ENCODE peak calls at places on chromosome 5, in nine cellular contexts. G is choroid plexus epithelial cell, P is psoas muscle, U is astrocyte of the spinal cord, C is OCI-LY7, D is upper lobe of right lung, L is BE2C, I is AG10803, N is fibroblast of mammary gland. A is an unnamed sample.

GRCh38 chr5:24245821-24246220 is 399.0 kb downstream of the CDH10 start:
- DNase-seq in N (no peak), I (no peak), C (no peak), D (no peak), L (no peak), P (no peak), U (no peak), G (no peak), A (no peak)

GRCh38 chr5:172721455-172722308 is 49.3 kb downstream of the DUSP1 start:
- DNase-seq in I (peak; percentile 70), C (no peak), N (peak; percentile 84), L (no peak), P (peak; percentile 28), G (peak; percentile 87), D (no peak), U (peak; percentile 41), A (no peak)

GRCh38 chr5:171598279-171599152 is 179.1 kb downstream of the FGF18 start:
- DNase-seq in G (no peak), N (no peak), P (no peak), U (no peak), D (no peak), I (no peak), L (no peak), C (no peak), A (no peak)

GRCh38 chr5:139733698-139734491 is 61.7 kb upstream of the PSD2 start:
- DNase-seq in G (no peak), L (no peak), U (no peak), D (no peak), P (no peak), C (no peak), I (no peak), N (no peak), A (no peak)

GRCh38 chr5:111411321-111411720 is 101.0 kb downstream of the STARD4 start:
- DNase-seq in L (no peak), C (no peak), D (no peak), I (peak; percentile 15), U (peak; percentile 32), G (peak; percentile 31), N (no peak), P (no peak), A (no peak)

GRCh38 chr5:79086116-79086515 is 16.5 kb downstream of the BHMT2 start:
- DNase-seq in P (no peak), D (no peak), L (no peak), N (no peak), C (no peak), G (no peak), U (no peak), I (no peak), A (no peak)

GRCh38 chr5:149639718-149640117 is 58.4 kb downstream of the ARHGEF37 start:
- DNase-seq in P (no peak), G (no peak), U (no peak), C (no peak), I (no peak), D (no peak), N (no peak), L (no peak), A (peak; percentile 63)

GRCh38 chr5:177529247-177529901 is 12.6 kb upstream of the DDX41 start:
- DNase-seq in N (no peak), P (no peak), L (peak; percentile 64), I (no peak), C (no peak), D (peak; percentile 16), G (no peak), U (no peak), A (peak; percentile 40)

GRCh38 chr5:16413461-16413860 is 52.1 kb downstream of the ZNF622 start:
- DNase-seq in P (no peak), I (no peak), D (no peak), L (no peak), G (no peak), N (no peak), U (no peak), C (no peak), A (no peak)

GRCh38 chr5:154081246-154081645 is 42.5 kb downstream of the MFAP3 start:
- DNase-seq in I (no peak), G (no peak), P (no peak), N (no peak), D (no peak), C (no peak), U (no peak), L (no peak), A (no peak)

GRCh38 chr5:33174376-33174775 is 266.4 kb upstream of the TARS1 start:
- DNase-seq in C (no peak), U (no peak), I (no peak), G (no peak), D (no peak), P (no peak), L (no peak), N (no peak), A (no peak)

GRCh38 chr5:1511651-1512540 is 11.9 kb downstream of the LPCAT1 start:
- DNase-seq in C (peak; percentile 18), N (peak; percentile 75), L (peak; percentile 12), D (peak; percentile 66), P (peak; percentile 40), U (peak; percentile 37), G (no peak), I (peak; percentile 67), A (peak; percentile 60)

GRCh38 chr5:14204011-14204670 is 61.0 kb downstream of the TRIO start:
- DNase-seq in L (no peak), C (no peak), N (no peak), U (no peak), P (no peak), G (no peak), D (no peak), I (no peak), A (no peak)

GRCh38 chr5:27944471-27944870 is 906.1 kb upstream of the CDH9 start:
- DNase-seq in U (peak; percentile 72), N (no peak), D (no peak), G (peak; percentile 47), P (no peak), I (no peak), L (no peak), C (no peak), A (no peak)

GRCh38 chr5:16934123-16934522 is 2.0 kb downstream of the MYO10 start:
- DNase-seq in L (peak; percentile 68), G (peak; percentile 90), I (peak; percentile 68), N (peak; percentile 58), D (peak; percentile 72), C (peak; percentile 59), P (peak; percentile 60), U (peak; percentile 82), A (peak; percentile 69)

GRCh38 chr5:135225856-135226560 is 173.0 kb downstream of the MACROH2A1 start:
- DNase-seq in N (no peak), C (no peak), I (no peak), P (no peak), G (no peak), D (peak; percentile 61), U (no peak), L (no peak), A (peak; percentile 33)

GRCh38 chr5:168681556-168682183 is 102.5 kb upstream of the PANK3 start:
- DNase-seq in G (peak; percentile 55), P (no peak), U (peak; percentile 38), C (no peak), I (peak; percentile 72), L (no peak), D (no peak), N (peak; percentile 80), A (no peak)

GRCh38 chr5:98314262-98314661 is 459.2 kb upstream of the RGMB start:
- DNase-seq in U (peak; percentile 81), G (peak; percentile 85), I (peak; percentile 89), C (no peak), N (peak; percentile 89), D (no peak), P (no peak), L (no peak), A (no peak)

GRCh38 chr5:155128786-155129512 is 115.4 kb downstream of the KIF4B start:
- DNase-seq in I (no peak), N (peak; percentile 66), P (no peak), D (no peak), G (no peak), U (no peak), L (no peak), C (no peak), A (no peak)

GRCh38 chr5:53984987-53985386 is 325.4 kb downstream of the ARL15 start:
- DNase-seq in G (no peak), P (no peak), D (no peak), U (no peak), N (no peak), C (no peak), I (no peak), L (no peak), A (no peak)

DNA sequence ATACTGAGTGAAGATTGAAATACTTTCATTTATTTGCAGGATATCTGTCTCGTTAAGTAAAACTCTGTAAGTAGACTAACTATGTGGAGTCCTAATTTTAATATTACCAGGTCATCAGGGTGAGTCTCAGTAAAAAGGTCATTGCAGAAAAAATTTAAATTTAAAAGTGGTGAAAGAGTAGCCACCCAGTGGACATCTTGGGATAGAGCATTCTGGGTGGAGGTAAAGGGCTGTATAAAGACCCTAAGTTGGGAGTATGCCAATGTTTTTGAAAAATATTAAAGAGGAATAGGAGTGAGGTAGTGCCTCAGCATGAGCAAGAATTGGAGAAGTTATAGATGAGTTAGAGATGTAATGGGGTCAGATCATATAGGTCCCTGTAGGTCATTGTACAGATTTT is 145.5 kb downstream of the HMHB1 start:
- DNase-seq in L (no peak), C (no peak), N (no peak), U (no peak), P (no peak), I (no peak), D (no peak), G (no peak), A (no peak)
- TF ChIP-seq CTCF in L (peak; percentile 42), C (peak; percentile 61), N (peak; percentile 43), U (peak; percentile 48), P (no peak), I (peak; percentile 33), D (no peak), G (peak; percentile 62), A (no peak)

GRCh38 chr5:44321176-44321575 is 68.0 kb downstream of the FGF10 start:
- DNase-seq in N (peak; percentile 7), D (no peak), L (no peak), I (no peak), G (no peak), P (no peak), U (no peak), C (no peak), A (no peak)
- TF ChIP-seq CTCF in N (no peak), D (no peak), L (no peak), I (no peak), G (no peak), P (no peak), U (no peak), C (no peak), A (no peak)

DNA sequence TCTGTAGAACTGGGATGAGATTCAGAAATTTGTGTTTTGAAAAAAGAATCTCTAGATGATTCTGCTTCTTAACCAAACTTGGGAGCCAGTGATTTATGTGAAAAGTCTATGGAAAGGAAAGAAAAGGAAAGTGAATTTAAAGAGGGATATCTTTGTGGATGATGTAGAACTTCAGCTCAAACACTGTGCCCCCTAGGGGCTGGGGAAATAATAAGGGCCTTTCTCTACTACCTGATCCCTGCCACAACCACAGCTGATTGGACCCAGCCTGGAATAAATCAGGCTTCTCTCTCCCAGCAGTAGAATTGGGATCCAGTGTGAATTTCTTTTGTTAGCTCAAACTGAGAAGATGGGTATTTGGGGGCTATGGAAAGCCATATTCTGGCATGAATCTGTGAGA is 155.0 kb downstream of the PRELID2 start:
- DNase-seq in G (peak; percentile 5), P (no peak), L (no peak), U (no peak), C (peak; percentile 1), D (no peak), N (no peak), I (no peak), A (no peak)
- TF ChIP-seq CTCF in G (peak; percentile 41), P (peak; percentile 9), L (peak; percentile 33), U (peak; percentile 22), C (peak; percentile 69), D (no peak), N (peak; percentile 15), I (peak; percentile 20), A (no peak)

GRCh38 chr5:141951341-141951781 is 6.6 kb downstream of the PCDH12 start:
- DNase-seq in P (no peak), D (no peak), C (peak; percentile 66), G (peak; percentile 26), I (no peak), U (no peak), L (peak; percentile 66), N (no peak), A (no peak)
- TF ChIP-seq CTCF in P (peak; percentile 17), D (peak; percentile 27), C (peak; percentile 79), G (peak; percentile 68), I (peak; percentile 34), U (peak; percentile 63), L (peak; percentile 67), N (peak; percentile 29), A (peak; percentile 12)